ENCODE peak calls at places on chromosome 1, in eight cellular contexts. V, N, Q, H, W, I, G and X are unnamed samples.

GRCh38 chr1:56095924-56096655 is 483.3 kb downstream of the PLPP3 start:
- DNase-seq in G (peak; percentile 92), W (no peak), Q (peak; percentile 95), I (no peak), V (peak; percentile 11), N (no peak), H (no peak), X (no peak)

GRCh38 chr1:65195495-65196417 is 47.8 kb downstream of the AK4 start:
- DNase-seq in I (no peak), V (no peak), W (no peak), H (no peak), Q (peak; percentile 85), N (no peak), G (peak; percentile 96), X (no peak)

GRCh38 chr1:190376067-190376466 is 101.6 kb downstream of the BRINP3 start:
- DNase-seq in H (no peak), G (peak; percentile 16), I (no peak), W (no peak), V (no peak), Q (peak; percentile 4), N (no peak), X (no peak)

GRCh38 chr1:201461783-201462441 is 7.1 kb downstream of the PHLDA3 start:
- DNase-seq in I (no peak), Q (peak; percentile 98), V (peak; percentile 69), H (peak; percentile 86), N (no peak), G (peak; percentile 100), W (no peak), X (no peak)

GRCh38 chr1:66944330-66945274 is 19.8 kb downstream of the MIER1 start:
- DNase-seq in H (no peak), N (no peak), I (no peak), G (peak; percentile 94), W (no peak), Q (peak; percentile 82), V (peak; percentile 38), X (no peak)

GRCh38 chr1:23483327-23484252 is at the start of gene ASAP3:
- DNase-seq in G (peak; percentile 42), H (peak; percentile 59), I (no peak), N (peak; percentile 73), W (peak; percentile 76), V (peak; percentile 36), Q (peak; percentile 46), X (no peak)

GRCh38 chr1:188599313-188599712 is 1770.6 kb downstream of the PLA2G4A start:
- DNase-seq in I (no peak), N (peak; percentile 29), H (no peak), W (no peak), Q (no peak), V (no peak), G (no peak), X (no peak)

GRCh38 chr1:43269627-43270375 is at the start of gene TMEM125:
- DNase-seq in Q (no peak), W (no peak), G (no peak), H (peak; percentile 90), V (peak; percentile 87), I (no peak), N (peak; percentile 33), X (no peak)

GRCh38 chr1:192877283-192877886 is 68.5 kb downstream of the RGS2 start:
- DNase-seq in H (no peak), I (no peak), N (no peak), Q (peak; percentile 59), G (peak; percentile 87), W (no peak), V (no peak), X (no peak)

GRCh38 chr1:221813887-221814286 is 72.0 kb upstream of the DUSP10 start:
- DNase-seq in I (no peak), N (no peak), W (no peak), V (no peak), G (peak; percentile 17), H (no peak), Q (no peak), X (no peak)

GRCh38 chr1:20322825-20323612 is 32.3 kb downstream of the VWA5B1 start:
- DNase-seq in W (no peak), N (no peak), Q (peak; percentile 48), V (peak; percentile 19), H (no peak), I (no peak), G (peak; percentile 70), X (no peak)

GRCh38 chr1:34839526-34840305 is 19.8 kb downstream of the SMIM12 start:
- DNase-seq in I (no peak), W (no peak), V (no peak), N (peak; percentile 10), Q (no peak), G (no peak), H (no peak), X (peak; percentile 75)

GRCh38 chr1:238916828-238917227 is 469.5 kb upstream of the CHRM3 start:
- DNase-seq in I (no peak), H (no peak), Q (no peak), N (no peak), V (no peak), W (no peak), G (no peak), X (no peak)

GRCh38 chr1:245458761-245459174 is 304.0 kb downstream of the KIF26B start:
- DNase-seq in N (no peak), W (no peak), H (no peak), G (no peak), I (no peak), Q (no peak), V (no peak), X (no peak)

GRCh38 chr1:58903450-58904298 is 119.8 kb upstream of the JUN start:
- DNase-seq in Q (peak; percentile 95), W (peak; percentile 71), N (peak; percentile 65), G (peak; percentile 95), V (peak; percentile 94), I (peak; percentile 75), H (peak; percentile 96), X (peak; percentile 98)

GRCh38 chr1:119713039-119713537 is 1.4 kb downstream of the PHGDH start:
- DNase-seq in W (no peak), G (peak; percentile 31), Q (peak; percentile 29), I (no peak), V (no peak), H (no peak), N (peak; percentile 39), X (peak; percentile 91)

GRCh38 chr1:44076093-44076492 is 42.5 kb upstream of the KLF17 start:
- DNase-seq in G (no peak), Q (peak; percentile 21), H (no peak), V (no peak), N (no peak), W (no peak), I (no peak), X (no peak)

GRCh38 chr1:180911640-180912161 is 996 bp upstream of the KIAA1614 start:
- DNase-seq in Q (peak; percentile 28), I (no peak), G (peak; percentile 25), W (no peak), V (no peak), N (peak; percentile 43), H (no peak), X (no peak)

GRCh38 chr1:212774584-212774983 is 17.0 kb downstream of the NSL1 start:
- DNase-seq in I (no peak), W (no peak), Q (peak; percentile 54), H (no peak), N (no peak), V (no peak), G (peak; percentile 52), X (no peak)

GRCh38 chr1:77308889-77309621 is 27.2 kb downstream of the AK5 start:
- DNase-seq in G (no peak), H (no peak), N (no peak), V (no peak), W (no peak), I (no peak), Q (no peak), X (no peak)

GRCh38 chr1:77319036-77319705 is 37.4 kb downstream of the AK5 start:
- DNase-seq in G (no peak), N (no peak), Q (no peak), V (no peak), H (no peak), I (no peak), W (no peak), X (no peak)

GRCh38 chr1:77316006-77316405 is 34.2 kb downstream of the AK5 start:
- DNase-seq in V (no peak), Q (peak; percentile 45), H (no peak), W (no peak), N (no peak), G (peak; percentile 10), I (no peak), X (no peak)

GRCh38 chr1:77316966-77317365 is 35.1 kb downstream of the AK5 start:
- DNase-seq in Q (no peak), N (no peak), V (no peak), G (no peak), H (no peak), W (no peak), I (no peak), X (no peak)

GRCh38 chr1:77313491-77313890 is 31.7 kb downstream of the AK5 start:
- DNase-seq in W (peak; percentile 62), I (no peak), Q (no peak), N (peak; percentile 76), H (no peak), V (no peak), G (peak; percentile 62), X (no peak)
- TF ChIP-seq CTCF in W (no peak), I (no peak), Q (peak; percentile 40), N (peak; percentile 69), H (peak; percentile 13), V (no peak), G (peak; percentile 75), X (no peak)

GRCh38 chr1:26692211-26692792 is 3.5 kb upstream of the ARID1A start:
- DNase-seq in I (peak; percentile 54), H (peak; percentile 83), Q (peak; percentile 97), N (peak; percentile 88), V (peak; percentile 90), G (peak; percentile 97), W (peak; percentile 75), X (peak; percentile 94)
- TF ChIP-seq CTCF in I (no peak), H (peak; percentile 24), Q (peak; percentile 25), N (no peak), V (peak; percentile 10), G (peak; percentile 44), W (no peak), X (peak; percentile 16)

GRCh38 chr1:27551170-27551952 is 52.6 kb downstream of the AHDC1 start:
- DNase-seq in W (no peak), I (no peak), G (no peak), N (no peak), Q (no peak), V (no peak), H (no peak), X (no peak)

GRCh38 chr1:27554777-27555699 is 48.9 kb downstream of the AHDC1 start:
- DNase-seq in V (no peak), H (no peak), Q (no peak), G (no peak), I (no peak), N (no peak), W (no peak), X (no peak)

GRCh38 chr1:27551953-27552312 is 52.0 kb downstream of the AHDC1 start:
- DNase-seq in H (no peak), Q (no peak), W (no peak), G (no peak), N (no peak), I (no peak), V (no peak), X (no peak)

GRCh38 chr1:27554293-27554692 is 49.7 kb downstream of the AHDC1 start:
- DNase-seq in N (no peak), H (no peak), G (no peak), I (no peak), W (no peak), V (no peak), Q (no peak), X (no peak)

GRCh38 chr1:27552911-27553420 is 51.0 kb downstream of the AHDC1 start:
- DNase-seq in I (no peak), H (no peak), G (no peak), N (peak; percentile 64), W (peak; percentile 60), Q (no peak), V (no peak), X (no peak)
- TF ChIP-seq CTCF in I (no peak), H (no peak), G (peak; percentile 20), N (peak; percentile 55), W (no peak), Q (no peak), V (no peak), X (no peak)

GRCh38 chr1:91791103-91791502 is 94.8 kb downstream of the TGFBR3 start:
- DNase-seq in Q (no peak), V (no peak), I (no peak), H (no peak), N (no peak), W (no peak), G (no peak), X (no peak)
- TF ChIP-seq CTCF in Q (no peak), V (no peak), I (no peak), H (no peak), N (peak; percentile 22), W (no peak), G (no peak), X (no peak)